ENCODE peak calls at places on chromosomes 1 and 21, in four cellular contexts. Q is body of pancreas, U is adrenal gland, B is Peyer's patch. P is an unnamed sample.
A peak's percentile ranks its signal among the peaks of the same experiment; 100 is the strongest.

GRCh38 chr1:224616761-224617409 is 768 bp downstream of the CNIH3 start:
- DNase-seq in Q (no peak), U (no peak), B (no peak), P (no peak)

GRCh38 chr1:153343040-153343681 is 5.5 kb downstream of the PGLYRP4 start:
- DNase-seq in Q (no peak), U (no peak), B (no peak), P (no peak)

GRCh38 chr1:22786101-22786500 is 75.5 kb downstream of the EPHB2 start:
- DNase-seq in Q (no peak), U (no peak), B (no peak), P (no peak)

GRCh38 chr1:163361123-163361934 is 39.6 kb downstream of the NUF2 start:
- DNase-seq in Q (no peak), U (no peak), B (peak; percentile 46), P (no peak)

GRCh38 chr1:186420923-186421322 is 40.0 kb downstream of the PDC start:
- DNase-seq in Q (no peak), U (no peak), B (no peak), P (no peak)

GRCh38 chr21:33578959-33579542 is 9.4 kb downstream of the DONSON start:
- DNase-seq in Q (no peak), U (no peak), B (no peak), P (no peak)

GRCh38 chr1:21337931-21338567 is 47.8 kb upstream of the ECE1 start:
- DNase-seq in Q (peak; percentile 84), U (peak; percentile 98), B (peak; percentile 91), P (peak; percentile 92)

GRCh38 chr1:98316286-98316685 is 345.2 kb upstream of the SNX7 start:
- DNase-seq in Q (no peak), U (no peak), B (no peak), P (peak; percentile 38)

GRCh38 chr1:117173711-117174110 is 37.0 kb downstream of the VTCN1 start:
- DNase-seq in Q (no peak), U (no peak), B (no peak), P (no peak)

GRCh38 chr1:242133351-242133750 is 134.5 kb upstream of the MAP1LC3C start:
- DNase-seq in Q (no peak), U (no peak), B (no peak), P (no peak)

GRCh38 chr21:34338226-34338625 is 25.6 kb upstream of the KCNE2 start:
- DNase-seq in Q (no peak), U (no peak), B (no peak), P (no peak)

GRCh38 chr21:31198575-31198974 is 145.5 kb downstream of the TIAM1 start:
- DNase-seq in Q (no peak), U (no peak), B (no peak), P (no peak)

GRCh38 chr21:16768096-16768495 is 744.7 kb upstream of the CXADR start:
- DNase-seq in Q (no peak), U (no peak), B (no peak), P (no peak)

GRCh38 chr1:159917533-159917932 is 7.8 kb downstream of the TAGLN2 start:
- DNase-seq in Q (peak; percentile 56), U (no peak), B (no peak), P (no peak)

DNA sequence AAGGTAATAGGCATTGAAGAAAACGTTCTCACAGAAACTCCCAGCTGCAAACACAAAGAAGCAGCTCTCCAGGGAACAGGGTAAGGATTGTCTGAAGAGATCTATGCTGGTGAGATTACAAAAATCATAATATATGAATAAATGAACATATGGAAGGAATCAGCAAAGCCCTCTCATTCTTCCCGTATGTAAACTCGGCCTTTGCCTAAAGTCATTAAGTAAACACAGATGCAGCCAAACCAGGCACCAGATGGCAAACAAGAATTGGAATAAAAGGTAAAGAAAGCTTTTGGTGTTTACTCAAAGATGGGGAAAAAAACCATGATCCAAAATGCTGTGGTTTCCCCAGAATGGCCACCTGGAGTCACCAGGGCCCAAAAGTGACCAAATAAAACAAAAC is 76.6 kb upstream of the HOOK1 start:
- DNase-seq in Q (peak; percentile 48), U (no peak), B (no peak), P (no peak)
- TF ChIP-seq POLR2A in Q (no peak), U (no peak), B (no peak), P (no peak)

GRCh38 chr1:240706150-240706904 is 94.4 kb upstream of the GREM2 start:
- DNase-seq in Q (no peak), U (no peak), B (no peak), P (no peak)

GRCh38 chr1:240711020-240711419 is 99.1 kb upstream of the GREM2 start:
- DNase-seq in Q (no peak), U (no peak), B (no peak), P (no peak)

GRCh38 chr1:240709676-240710075 is 97.7 kb upstream of the GREM2 start:
- DNase-seq in Q (no peak), U (no peak), B (no peak), P (no peak)

GRCh38 chr1:240714893-240715292 is 102.9 kb upstream of the GREM2 start:
- DNase-seq in Q (no peak), U (no peak), B (no peak), P (no peak)

DNA sequence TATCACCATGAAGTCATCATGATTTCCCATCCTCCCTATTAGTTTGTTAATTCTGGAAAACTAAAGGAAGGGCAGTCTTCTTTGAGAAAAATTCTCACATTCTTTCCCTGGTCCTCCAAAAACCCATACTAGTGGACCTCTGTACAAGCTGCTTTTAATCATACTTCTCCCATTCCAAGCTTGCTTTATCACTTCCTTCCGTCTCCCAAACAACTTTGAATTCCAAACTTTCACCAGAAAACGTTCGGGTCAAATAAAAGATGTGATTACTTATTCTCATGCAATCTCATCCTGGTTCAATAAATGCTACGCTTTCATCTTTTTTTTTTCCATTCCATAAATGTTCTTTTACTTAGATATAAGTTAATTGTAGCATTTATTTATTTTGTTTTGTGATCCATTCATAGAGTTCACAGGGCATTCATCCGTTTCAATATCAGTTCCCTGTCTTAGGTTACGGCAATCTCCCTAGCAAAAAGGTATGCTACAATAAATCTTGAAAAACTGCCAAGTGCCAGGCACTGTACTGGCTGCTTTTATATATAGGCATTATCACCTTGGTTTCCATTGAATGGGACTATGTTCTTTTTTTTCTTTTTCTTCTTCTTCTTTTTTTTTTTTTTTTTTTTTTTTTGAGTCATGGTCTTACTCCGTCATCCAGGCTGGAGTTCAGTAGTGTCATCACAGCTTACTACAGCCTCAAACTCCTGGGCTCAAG is 100.2 kb upstream of the GREM2 start:
- DNase-seq in Q (no peak), U (no peak), B (no peak), P (no peak)
- H3K27ac ChIP-seq in Q (no peak overlapping the region), U (no peak overlapping the region), B (no peak overlapping the region), P (no peak overlapping the region)

GRCh38 chr1:32939655-32940371 is 24.8 kb downstream of the RNF19B start:
- DNase-seq in Q (peak; percentile 21), U (no peak), B (peak; percentile 61), P (no peak)
- TF ChIP-seq POLR2A in Q (no peak), U (no peak), B (no peak), P (no peak)

DNA sequence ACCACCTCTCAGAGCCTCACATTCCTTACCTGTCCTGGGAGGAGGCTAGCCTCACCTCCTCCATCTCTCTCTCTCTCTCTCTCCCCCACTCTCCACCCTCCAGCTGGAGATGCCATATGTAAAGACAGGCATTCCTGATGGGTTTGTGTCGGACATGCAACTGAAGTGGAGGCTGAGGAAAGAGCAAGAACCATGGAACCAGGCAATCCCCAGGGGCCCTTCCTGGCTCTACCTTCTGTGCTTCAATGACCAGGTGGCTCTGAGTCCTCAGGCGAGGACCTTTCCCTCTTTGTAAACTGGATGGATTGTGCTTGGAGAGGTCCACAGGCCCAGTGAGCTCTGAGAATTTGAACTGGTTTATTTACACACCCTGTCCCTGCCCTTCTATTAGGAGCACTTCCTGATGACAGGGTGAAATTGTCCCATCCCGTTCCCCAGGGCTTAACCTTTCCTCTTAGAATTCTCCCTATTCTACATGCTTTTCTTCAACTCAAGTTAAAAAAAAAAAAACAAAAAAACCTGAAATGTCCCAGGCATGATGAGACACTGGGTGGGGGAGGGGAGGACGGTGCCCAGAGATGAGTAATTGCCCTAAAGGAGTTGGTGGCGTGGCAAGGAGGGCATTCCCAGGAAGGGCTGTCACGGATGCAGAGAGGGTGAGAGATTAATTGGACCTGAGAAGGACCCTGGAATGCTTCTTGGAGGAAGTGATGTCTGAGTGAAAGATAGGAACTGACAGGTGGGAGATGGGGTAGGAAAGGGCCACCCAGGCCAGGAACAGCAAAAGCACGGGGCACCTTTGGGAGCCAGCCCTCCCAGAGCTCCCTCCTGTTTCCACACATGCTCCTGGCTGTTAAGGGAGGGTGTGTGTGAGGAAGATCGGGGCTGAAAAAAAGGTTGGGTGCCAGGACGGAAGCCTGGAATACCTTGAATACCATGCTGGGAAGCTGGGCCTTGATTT is 50.2 kb upstream of the WASF2 start:
- DNase-seq in Q (no peak), U (peak; percentile 89), B (no peak), P (no peak)
- H3K27ac ChIP-seq in Q (no peak overlapping the region), U (peak overlapping the region; percentile 84), B (peak overlapping the region; percentile 1), P (no peak overlapping the region)

P was measured in heart left ventricle.